ENCODE peak calls at places on chromosomes 5 and 9, in six cellular contexts. U, S, F, C, K and Y are unnamed samples.

GRCh38 chr9:105290401-105290800 is 46.0 kb downstream of the SLC44A1 start:
- DNase-seq in U (no peak), S (no peak), F (no peak), C (no peak), K (no peak), Y (no peak)

GRCh38 chr9:102569436-102569835 is 425.7 kb upstream of the CYLC2 start:
- DNase-seq in U (no peak), S (no peak), F (no peak), C (no peak), K (no peak), Y (no peak)

GRCh38 chr9:127578952-127579853 is 32.9 kb upstream of the STXBP1 start:
- DNase-seq in U (peak), S (peak), F (no peak), C (peak), K (peak), Y (peak)

GRCh38 chr5:179866241-179867078 is 7.8 kb upstream of the MRNIP start:
- DNase-seq in U (no peak), S (no peak), F (no peak), C (no peak), K (no peak), Y (no peak)

GRCh38 chr9:34993502-34994428 is 4.2 kb downstream of the DNAJB5 start:
- DNase-seq in U (no peak), S (no peak), F (no peak), C (no peak), K (no peak), Y (peak)

GRCh38 chr5:68685861-68686260 is 408.0 kb upstream of the SLC30A5 start:
- DNase-seq in U (no peak), S (no peak), F (no peak), C (no peak), K (no peak), Y (no peak)

GRCh38 chr9:98565152-98566135 is 143.3 kb downstream of the GABBR2 start:
- DNase-seq in U (no peak), S (no peak), F (no peak), C (no peak), K (no peak), Y (no peak)

GRCh38 chr5:148934895-148935400 is 108.5 kb downstream of the ADRB2 start:
- DNase-seq in U (no peak), S (no peak), F (no peak), C (no peak), K (no peak), Y (no peak)

GRCh38 chr5:3010301-3010952 is 258.9 kb upstream of the IRX2 start:
- DNase-seq in U (no peak), S (no peak), F (no peak), C (no peak), K (no peak), Y (no peak)

GRCh38 chr5:133816791-133817190 is 151.6 kb downstream of the C5orf15 start:
- DNase-seq in U (no peak), S (no peak), F (no peak), C (no peak), K (no peak), Y (no peak)

GRCh38 chr9:34983209-34983608 is 6.3 kb upstream of the DNAJB5 start:
- DNase-seq in U (no peak), S (no peak), F (no peak), C (peak), K (no peak), Y (no peak)

GRCh38 chr5:83471405-83472212 is at the start of gene VCAN:
- DNase-seq in U (no peak), S (peak), F (no peak), C (no peak), K (no peak), Y (no peak)

GRCh38 chr5:9194509-9194908 is 351.4 kb downstream of the SEMA5A start:
- DNase-seq in U (no peak), S (no peak), F (no peak), C (no peak), K (no peak), Y (peak)

GRCh38 chr9:131735238-131736181 is 4.4 kb downstream of the RAPGEF1 start:
- DNase-seq in U (no peak), S (no peak), F (no peak), C (no peak), K (no peak), Y (peak)

GRCh38 chr9:77589046-77589795 is 58.9 kb downstream of the GNA14 start:
- DNase-seq in U (no peak), S (peak), F (no peak), C (no peak), K (no peak), Y (peak)

GRCh38 chr5:10301266-10301665 is 6.4 kb downstream of the CMBL start:
- DNase-seq in U (no peak), S (peak), F (no peak), C (no peak), K (no peak), Y (no peak)

GRCh38 chr9:23820731-23821399 is 5.2 kb downstream of the ELAVL2 start:
- DNase-seq in U (no peak), S (peak), F (no peak), C (no peak), K (no peak), Y (no peak)

GRCh38 chr5:168174376-168174775 is 117.1 kb upstream of the WWC1 start:
- DNase-seq in U (no peak), S (no peak), F (no peak), C (no peak), K (no peak), Y (no peak)

GRCh38 chr9:111621895-111622480 is 9.1 kb upstream of the DNAJC25 start:
- DNase-seq in U (no peak), S (no peak), F (no peak), C (no peak), K (no peak), Y (peak)

GRCh38 chr5:116480894-116481510 is 93.6 kb downstream of the SEMA6A start:
- DNase-seq in U (no peak), S (no peak), F (no peak), C (no peak), K (no peak), Y (no peak)

GRCh38 chr9:132702254-132702653 is 32.0 kb downstream of the GTF3C4 start:
- DNase-seq in U (no peak), S (no peak), F (no peak), C (no peak), K (no peak), Y (no peak)

GRCh38 chr9:133538176-133538575 is 3.7 kb downstream of the ADAMTSL2 start:
- DNase-seq in U (no peak), S (no peak), F (no peak), C (no peak), K (no peak), Y (no peak)

GRCh38 chr5:64690417-64691151 is at the start of gene SHISAL2B:
- DNase-seq in U (no peak), S (peak), F (no peak), C (no peak), K (no peak), Y (peak)

GRCh38 chr9:28301281-28301680 is 728.0 kb upstream of the C9orf72 start:
- DNase-seq in U (no peak), S (no peak), F (no peak), C (no peak), K (no peak), Y (no peak)

GRCh38 chr9:76374702-76375543 is 19.3 kb downstream of the RFK start:
- DNase-seq in U (no peak), S (peak), F (no peak), C (no peak), K (peak), Y (peak)

GRCh38 chr5:172741206-172741582 is 29.8 kb downstream of the DUSP1 start:
- DNase-seq in U (no peak), S (no peak), F (no peak), C (no peak), K (no peak), Y (no peak)

GRCh38 chr5:170338272-170338671 is 40.7 kb upstream of the LCP2 start:
- DNase-seq in U (no peak), S (no peak), F (no peak), C (no peak), K (no peak), Y (no peak)

GRCh38 chr5:112574566-112574965 is 155.5 kb upstream of the EPB41L4A start:
- DNase-seq in U (no peak), S (peak), F (no peak), C (no peak), K (no peak), Y (no peak)

GRCh38 chr9:137255448-137256114 is 454 bp downstream of the NELFB start:
- DNase-seq in U (no peak), S (no peak), F (no peak), C (no peak), K (no peak), Y (peak)

GRCh38 chr9:136309101-136309801 is 5.4 kb upstream of the CCDC187 start:
- DNase-seq in U (no peak), S (peak), F (no peak), C (no peak), K (no peak), Y (no peak)